ENCODE peak calls at places on chromosomes 2 and 18, in six cellular contexts. One of them, this sample, is unnamed.

GRCh38 chr18:48902023-48902855 is 48.5 kb downstream of the SMAD7 start:
- DNase-seq in endodermal cell: peak
- DNase-seq in HFFc6: peak
- DNase-seq in GM06990: no peak
- DNase-seq in fibroblast of lung: peak
- DNase-seq in thoracic aorta: peak
- DNase-seq in this sample: peak

GRCh38 chr2:169050476-169051240 is 18.7 kb upstream of the DHRS9 start:
- DNase-seq in endodermal cell: no peak
- DNase-seq in HFFc6: no peak
- DNase-seq in GM06990: no peak
- DNase-seq in fibroblast of lung: peak
- DNase-seq in thoracic aorta: no peak
- DNase-seq in this sample: no peak

GRCh38 chr2:97660775-97661417 is 2.9 kb downstream of the ACTR1B start:
- DNase-seq in endodermal cell: no peak
- DNase-seq in HFFc6: no peak
- DNase-seq in GM06990: no peak
- DNase-seq in fibroblast of lung: peak
- DNase-seq in thoracic aorta: no peak
- DNase-seq in this sample: no peak

GRCh38 chr2:1707771-1708351 is 36.5 kb downstream of the PXDN start:
- DNase-seq in endodermal cell: peak
- DNase-seq in HFFc6: peak
- DNase-seq in GM06990: no peak
- DNase-seq in fibroblast of lung: peak
- DNase-seq in thoracic aorta: no peak
- DNase-seq in this sample: no peak

GRCh38 chr2:20231632-20232031 is 6.7 kb upstream of the SDC1 start:
- DNase-seq in endodermal cell: peak
- DNase-seq in HFFc6: peak
- DNase-seq in GM06990: no peak
- DNase-seq in fibroblast of lung: peak
- DNase-seq in thoracic aorta: no peak
- DNase-seq in this sample: no peak

GRCh38 chr2:63589148-63589972 is 597 bp downstream of the MDH1 start:
- DNase-seq in endodermal cell: no peak
- DNase-seq in HFFc6: no peak
- DNase-seq in GM06990: no peak
- DNase-seq in fibroblast of lung: no peak
- DNase-seq in thoracic aorta: no peak
- DNase-seq in this sample: no peak

GRCh38 chr2:28419705-28420270 is 27.1 kb downstream of the FOSL2 start:
- DNase-seq in endodermal cell: no peak
- DNase-seq in HFFc6: no peak
- DNase-seq in GM06990: no peak
- DNase-seq in fibroblast of lung: no peak
- DNase-seq in thoracic aorta: no peak
- DNase-seq in this sample: no peak

GRCh38 chr18:37302519-37302918 is 263.1 kb downstream of the CELF4 start:
- DNase-seq in endodermal cell: no peak
- DNase-seq in HFFc6: no peak
- DNase-seq in GM06990: no peak
- DNase-seq in fibroblast of lung: no peak
- DNase-seq in thoracic aorta: no peak
- DNase-seq in this sample: no peak

GRCh38 chr2:118049140-118050128 is 35.6 kb upstream of the CCDC93 start:
- DNase-seq in endodermal cell: no peak
- DNase-seq in HFFc6: no peak
- DNase-seq in GM06990: peak
- DNase-seq in fibroblast of lung: peak
- DNase-seq in thoracic aorta: no peak
- DNase-seq in this sample: no peak

GRCh38 chr2:164881524-164881923 is 39.9 kb upstream of the COBLL1 start:
- DNase-seq in endodermal cell: no peak
- DNase-seq in HFFc6: no peak
- DNase-seq in GM06990: no peak
- DNase-seq in fibroblast of lung: no peak
- DNase-seq in thoracic aorta: no peak
- DNase-seq in this sample: no peak

GRCh38 chr2:36423172-36423571 is 67.6 kb downstream of the CRIM1 start:
- DNase-seq in endodermal cell: no peak
- DNase-seq in HFFc6: no peak
- DNase-seq in GM06990: no peak
- DNase-seq in fibroblast of lung: no peak
- DNase-seq in thoracic aorta: no peak
- DNase-seq in this sample: no peak

GRCh38 chr18:79952996-79953559 is 1.6 kb upstream of the SLC66A2 start:
- DNase-seq in endodermal cell: peak
- DNase-seq in HFFc6: no peak
- DNase-seq in GM06990: no peak
- DNase-seq in fibroblast of lung: no peak
- DNase-seq in thoracic aorta: no peak
- DNase-seq in this sample: peak

GRCh38 chr2:138763971-138764370 is 16.2 kb downstream of the NXPH2 start:
- DNase-seq in endodermal cell: no peak
- DNase-seq in HFFc6: no peak
- DNase-seq in GM06990: no peak
- DNase-seq in fibroblast of lung: no peak
- DNase-seq in thoracic aorta: no peak
- DNase-seq in this sample: no peak

GRCh38 chr18:46917808-46918600 is 602 bp downstream of the KATNAL2 start:
- DNase-seq in endodermal cell: peak
- DNase-seq in HFFc6: peak
- DNase-seq in GM06990: no peak
- DNase-seq in fibroblast of lung: peak
- DNase-seq in thoracic aorta: no peak
- DNase-seq in this sample: peak

GRCh38 chr18:44898536-44898935 is 217.8 kb downstream of the SETBP1 start:
- DNase-seq in endodermal cell: no peak
- DNase-seq in HFFc6: no peak
- DNase-seq in GM06990: no peak
- DNase-seq in fibroblast of lung: no peak
- DNase-seq in thoracic aorta: no peak
- DNase-seq in this sample: no peak

GRCh38 chr2:134120160-134120717 is 133.6 kb upstream of the MGAT5 start:
- DNase-seq in endodermal cell: peak
- DNase-seq in HFFc6: no peak
- DNase-seq in GM06990: no peak
- DNase-seq in fibroblast of lung: no peak
- DNase-seq in thoracic aorta: no peak
- DNase-seq in this sample: no peak

GRCh38 chr2:174577967-174578589 is 19.5 kb downstream of the WIPF1 start:
- DNase-seq in endodermal cell: no peak
- DNase-seq in HFFc6: peak
- DNase-seq in GM06990: no peak
- DNase-seq in fibroblast of lung: peak
- DNase-seq in thoracic aorta: no peak
- DNase-seq in this sample: no peak

GRCh38 chr2:175310813-175311504 is 129.4 kb upstream of the ATP5MC3 start:
- DNase-seq in endodermal cell: no peak
- DNase-seq in HFFc6: no peak
- DNase-seq in GM06990: no peak
- DNase-seq in fibroblast of lung: no peak
- DNase-seq in thoracic aorta: no peak
- DNase-seq in this sample: no peak

GRCh38 chr2:61356261-61356957 is 114.5 kb downstream of the USP34 start:
- DNase-seq in endodermal cell: no peak
- DNase-seq in HFFc6: no peak
- DNase-seq in GM06990: no peak
- DNase-seq in fibroblast of lung: peak
- DNase-seq in thoracic aorta: no peak
- DNase-seq in this sample: no peak

GRCh38 chr2:166373105-166373504 is 2.6 kb downstream of the SCN9A start:
- DNase-seq in endodermal cell: no peak
- DNase-seq in HFFc6: no peak
- DNase-seq in GM06990: no peak
- DNase-seq in fibroblast of lung: no peak
- DNase-seq in thoracic aorta: no peak
- DNase-seq in this sample: no peak

GRCh38 chr2:85704038-85704437 is 9.9 kb downstream of the GNLY start:
- DNase-seq in endodermal cell: no peak
- DNase-seq in HFFc6: no peak
- DNase-seq in GM06990: no peak
- DNase-seq in fibroblast of lung: no peak
- DNase-seq in thoracic aorta: no peak
- DNase-seq in this sample: no peak

GRCh38 chr18:35267161-35267651 is 22.8 kb downstream of the ZSCAN30 start:
- DNase-seq in endodermal cell: no peak
- DNase-seq in HFFc6: no peak
- DNase-seq in GM06990: peak
- DNase-seq in fibroblast of lung: peak
- DNase-seq in thoracic aorta: peak
- DNase-seq in this sample: peak

GRCh38 chr2:7029291-7030059 is 112.3 kb downstream of the RNF144A start:
- DNase-seq in endodermal cell: no peak
- DNase-seq in HFFc6: no peak
- DNase-seq in GM06990: no peak
- DNase-seq in fibroblast of lung: no peak
- DNase-seq in thoracic aorta: no peak
- DNase-seq in this sample: no peak
- TF ChIP-seq CTCF in endodermal cell: no peak
- TF ChIP-seq CTCF in HFFc6: no peak
- TF ChIP-seq CTCF in GM06990: no peak
- TF ChIP-seq CTCF in fibroblast of lung: no peak
- TF ChIP-seq CTCF in thoracic aorta: no peak
- TF ChIP-seq CTCF in this sample: no peak

DNA sequence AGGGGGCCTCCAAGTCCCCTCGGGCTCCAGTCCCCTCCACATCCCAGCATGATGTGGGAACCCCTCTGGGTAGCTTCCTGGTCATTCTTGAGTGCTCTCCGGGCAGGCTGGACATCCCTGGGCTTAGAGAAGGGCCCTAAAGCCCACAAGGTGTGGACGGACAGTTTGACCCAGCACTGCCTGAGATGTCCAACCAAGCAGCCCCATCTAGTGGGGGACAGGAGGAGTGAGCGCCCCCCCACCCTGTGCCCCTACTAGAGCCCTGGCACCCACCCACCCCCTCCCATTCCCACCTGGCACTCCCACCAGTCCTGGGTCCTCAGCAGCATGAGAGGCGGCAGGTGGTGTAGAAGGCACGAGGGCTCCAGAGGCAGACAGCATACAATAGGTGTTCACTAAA is 45.9 kb downstream of the CYP27C1 start:
- DNase-seq in endodermal cell: peak
- DNase-seq in HFFc6: no peak
- DNase-seq in GM06990: no peak
- DNase-seq in fibroblast of lung: peak
- DNase-seq in thoracic aorta: no peak
- DNase-seq in this sample: no peak
- TF ChIP-seq CTCF in endodermal cell: peak
- TF ChIP-seq CTCF in HFFc6: peak
- TF ChIP-seq CTCF in GM06990: peak
- TF ChIP-seq CTCF in fibroblast of lung: peak
- TF ChIP-seq CTCF in thoracic aorta: no peak
- TF ChIP-seq CTCF in this sample: no peak

DNA sequence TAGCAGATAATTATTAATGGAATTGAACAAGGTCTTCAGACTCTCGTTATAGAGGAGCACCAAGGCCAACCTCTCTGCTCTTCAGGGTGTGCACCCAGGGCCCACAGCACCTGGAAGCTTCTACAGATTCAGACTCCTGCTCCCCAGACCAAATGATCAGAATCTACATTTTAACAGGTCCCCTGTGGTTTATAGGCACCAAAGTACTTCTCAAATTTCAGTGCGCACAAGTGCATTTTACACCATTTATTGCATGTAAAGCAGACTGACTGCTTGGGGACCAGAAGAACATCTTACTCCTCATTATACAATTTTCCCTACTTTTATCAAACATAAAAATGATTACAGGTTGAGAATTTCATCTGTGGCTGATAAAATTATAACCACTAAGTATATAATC is 163.9 kb downstream of the COL4A4 start:
- DNase-seq in endodermal cell: no peak
- DNase-seq in HFFc6: no peak
- DNase-seq in GM06990: no peak
- DNase-seq in fibroblast of lung: no peak
- DNase-seq in thoracic aorta: no peak
- DNase-seq in this sample: no peak
- TF ChIP-seq CTCF in endodermal cell: no peak
- TF ChIP-seq CTCF in HFFc6: no peak
- TF ChIP-seq CTCF in GM06990: no peak
- TF ChIP-seq CTCF in fibroblast of lung: no peak
- TF ChIP-seq CTCF in thoracic aorta: no peak
- TF ChIP-seq CTCF in this sample: no peak

DNA sequence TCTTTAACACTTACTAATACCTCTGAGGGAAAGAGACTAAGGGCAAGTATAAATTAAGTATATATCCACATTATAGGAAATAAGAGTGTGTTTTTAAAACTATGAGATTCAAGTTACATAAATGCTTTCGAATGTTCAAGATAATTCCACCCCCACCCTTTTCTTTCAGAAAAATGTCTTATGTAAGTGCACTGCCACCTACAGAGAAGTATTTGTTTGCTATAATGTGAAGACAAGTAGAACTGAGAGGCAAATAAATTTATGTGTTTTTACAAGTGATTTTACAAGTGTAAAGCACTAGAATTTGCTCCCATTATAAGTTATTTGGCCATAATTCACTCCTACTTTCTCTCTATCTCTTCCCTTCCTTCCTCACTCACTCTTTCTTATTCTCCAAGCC is 99.9 kb upstream of the CRACDL start:
- DNase-seq in endodermal cell: no peak
- DNase-seq in HFFc6: no peak
- DNase-seq in GM06990: no peak
- DNase-seq in fibroblast of lung: peak
- DNase-seq in thoracic aorta: no peak
- DNase-seq in this sample: no peak
- TF ChIP-seq CTCF in endodermal cell: no peak
- TF ChIP-seq CTCF in HFFc6: no peak
- TF ChIP-seq CTCF in GM06990: no peak
- TF ChIP-seq CTCF in fibroblast of lung: no peak
- TF ChIP-seq CTCF in thoracic aorta: no peak
- TF ChIP-seq CTCF in this sample: no peak

This sample was measured in omental fat pad.